ENCODE peak calls at places on chromosomes 4 and X, in seven cellular contexts. X, H, J, G, O, R and D are unnamed samples.
A peak's percentile ranks its signal among the peaks of the same experiment; 100 is the strongest.

GRCh38 chr4:186204103-186204559 is 12.8 kb downstream of the CYP4V2 start:
- DNase-seq in X (no peak), H (no peak), J (peak; percentile 32), G (no peak), O (peak; percentile 46), R (no peak), D (peak; percentile 46)

GRCh38 chrX:134734343-134735001 is 76.2 kb upstream of the PLAC1 start:
- DNase-seq in X (no peak), H (no peak), J (peak; percentile 87), G (peak; percentile 25), O (peak; percentile 78), R (no peak), D (no peak)

GRCh38 chrX:15465347-15465746 is 27.8 kb downstream of the PIR start:
- DNase-seq in X (no peak), H (no peak), J (peak; percentile 19), G (no peak), O (peak; percentile 21), R (no peak), D (no peak)

GRCh38 chrX:137194164-137194563 is 160.4 kb upstream of the GPR101 start:
- DNase-seq in X (no peak), H (no peak), J (no peak), G (no peak), O (no peak), R (no peak), D (no peak)

GRCh38 chrX:136141569-136141968 is 5.8 kb upstream of the FHL1 start:
- DNase-seq in X (no peak), H (no peak), J (no peak), G (no peak), O (no peak), R (no peak), D (no peak)

GRCh38 chr4:184331155-184331995 is 113.7 kb upstream of the ENPP6 start:
- DNase-seq in X (no peak), H (no peak), J (no peak), G (no peak), O (no peak), R (peak; percentile 88), D (no peak)

GRCh38 chr4:114811564-114812360 is 213.2 kb downstream of the UGT8 start:
- DNase-seq in X (no peak), H (no peak), J (no peak), G (no peak), O (no peak), R (no peak), D (no peak)

GRCh38 chr4:146477054-146477453 is 44.7 kb downstream of the SLC10A7 start:
- DNase-seq in X (no peak), H (no peak), J (peak; percentile 68), G (no peak), O (peak; percentile 31), R (no peak), D (no peak)

GRCh38 chr4:88738146-88738545 is 40.5 kb upstream of the NAP1L5 start:
- DNase-seq in X (no peak), H (no peak), J (no peak), G (no peak), O (no peak), R (no peak), D (no peak)

GRCh38 chr4:40186665-40187014 is 10.2 kb upstream of the RHOH start:
- DNase-seq in X (no peak), H (no peak), J (no peak), G (no peak), O (no peak), R (no peak), D (no peak)

GRCh38 chr4:55373461-55373860 is 22.3 kb upstream of the TMEM165 start:
- DNase-seq in X (no peak), H (no peak), J (no peak), G (no peak), O (no peak), R (no peak), D (no peak)